ENCODE peak calls at places on chromosomes 4 and X, in six cellular contexts. H is kidney; U is activated T-helper 1 cell treated with anti-CD3 and anti-CD28 coated beads, Interleukin-2, amount 50 U/mL, for 16 hours; O is MCF 10A; Y is SW480; J is GF-D8. Q is an unnamed sample.

GRCh38 chr4:150209140-150209829 is 131.0 kb downstream of the DCLK2 start:
- DNase-seq in U (no peak), H (no peak), Y (peak), J (no peak), O (peak), Q (peak)

GRCh38 chr4:3387154-3387942 is 54.4 kb upstream of the HGFAC start:
- DNase-seq in O (peak), U (no peak), Y (no peak), J (peak), H (peak), Q (no peak)

GRCh38 chr4:112138538-112138937 is 6.7 kb upstream of the FAM241A start:
- DNase-seq in U (no peak), Y (no peak), J (no peak), H (no peak), O (no peak), Q (no peak)

GRCh38 chr4:13944095-13944501 is 316.6 kb upstream of the BOD1L1 start:
- DNase-seq in U (no peak), O (peak), J (no peak), Y (no peak), H (no peak), Q (no peak)

GRCh38 chrX:50881028-50881427 is 29.5 kb upstream of the BMP15 start:
- DNase-seq in J (no peak), Y (no peak), U (no peak), H (no peak), O (peak), Q (no peak)

GRCh38 chrX:64152857-64153256 is 52.7 kb downstream of the AMER1 start:
- DNase-seq in J (no peak), H (no peak), Y (peak), U (no peak), O (no peak), Q (no peak)

GRCh38 chr4:158290912-158291311 is 80.6 kb downstream of the TMEM144 start:
- DNase-seq in Y (no peak), H (no peak), O (no peak), U (no peak), J (no peak), Q (no peak)

GRCh38 chr4:177220376-177220775 is 89.3 kb upstream of the NEIL3 start:
- DNase-seq in O (peak), Y (no peak), H (no peak), U (no peak), J (no peak), Q (no peak)

GRCh38 chr4:143185253-143186107 is 763 bp downstream of the USP38 start:
- DNase-seq in U (peak), O (peak), H (peak), J (no peak), Y (peak), Q (no peak)

GRCh38 chr4:10947898-10948297 is 263.3 kb upstream of the CLNK start:
- DNase-seq in J (no peak), Y (no peak), H (no peak), O (no peak), U (no peak), Q (no peak)

GRCh38 chr4:159283697-159284492 is 181.0 kb downstream of the RAPGEF2 start:
- DNase-seq in Y (no peak), J (no peak), U (no peak), H (no peak), O (peak), Q (no peak)

GRCh38 chr4:8292388-8293107 is 23.0 kb downstream of the HTRA3 start:
- DNase-seq in H (peak), O (no peak), J (no peak), U (no peak), Y (no peak), Q (no peak)

GRCh38 chrX:96182366-96182765 is 502.3 kb upstream of the DIAPH2 start:
- DNase-seq in U (no peak), O (peak), H (no peak), Y (peak), J (no peak), Q (no peak)

GRCh38 chrX:129759576-129760061 is 20.1 kb upstream of the SASH3 start:
- DNase-seq in Y (peak), H (peak), U (no peak), J (peak), O (peak), Q (no peak)

GRCh38 chrX:55264816-55265215 is at the start of gene PAGE3:
- DNase-seq in J (no peak), Y (no peak), O (no peak), H (no peak), U (no peak), Q (no peak)

GRCh38 chr4:5045099-5045498 is 6.2 kb upstream of the STK32B start:
- DNase-seq in H (no peak), Y (no peak), U (no peak), O (no peak), J (peak), Q (no peak)

GRCh38 chr4:41196633-41197332 is 17.6 kb downstream of the APBB2 start:
- DNase-seq in Y (no peak), J (no peak), H (no peak), U (no peak), O (no peak), Q (no peak)

GRCh38 chr4:159229164-159229563 is 126.3 kb downstream of the RAPGEF2 start:
- DNase-seq in O (peak), U (no peak), H (no peak), Y (peak), J (no peak), Q (no peak)

GRCh38 chrX:41245641-41246040 is 88.3 kb upstream of the DDX3X start:
- DNase-seq in J (no peak), O (no peak), H (no peak), U (no peak), Y (no peak), Q (no peak)

GRCh38 chr4:26150948-26151347 is 169.9 kb upstream of the RBPJ start:
- DNase-seq in U (no peak), H (no peak), O (peak), Y (no peak), J (peak), Q (no peak)

GRCh38 chrX:40173662-40174593 is 76.2 kb upstream of the BCOR start:
- DNase-seq in H (no peak), U (no peak), J (peak), O (peak), Y (peak), Q (no peak)

GRCh38 chrX:138748480-138748879 is 37.0 kb upstream of the FGF13 start:
- DNase-seq in H (no peak), J (no peak), U (no peak), Y (peak), O (peak), Q (no peak)

GRCh38 chr4:17232575-17233253 is 279.2 kb downstream of the QDPR start:
- DNase-seq in Y (no peak), H (no peak), J (no peak), O (peak), U (no peak), Q (peak)

GRCh38 chr4:120517966-120518365 is 404.6 kb downstream of the PRDM5 start:
- DNase-seq in J (no peak), O (peak), H (no peak), Y (peak), U (no peak), Q (no peak)

GRCh38 chr4:102312447-102312846 is 32.8 kb downstream of the SLC39A8 start:
- DNase-seq in O (no peak), H (no peak), J (no peak), Y (no peak), U (no peak), Q (no peak)

GRCh38 chr4:52823478-52824092 is 38.5 kb upstream of the RASL11B start:
- DNase-seq in U (no peak), Y (peak), J (no peak), H (no peak), O (peak), Q (no peak)

GRCh38 chrX:8504451-8504850 is 39.8 kb downstream of the VCX3B start:
- DNase-seq in Y (no peak), H (no peak), J (no peak), O (peak), U (no peak), Q (no peak)

GRCh38 chr4:18020145-18020670 is 1.3 kb downstream of the LCORL start:
- DNase-seq in J (no peak), Y (peak), O (peak), U (no peak), H (no peak), Q (no peak)

GRCh38 chr4:37392540-37393255 is 148.2 kb downstream of the NWD2 start:
- DNase-seq in O (peak), Y (no peak), U (no peak), H (peak), J (no peak), Q (peak)

GRCh38 chrX:153662266-153662665 is 11.3 kb downstream of the PNCK start:
- DNase-seq in O (peak), Y (no peak), H (peak), U (peak), J (no peak), Q (no peak)

GRCh38 chrX:53262918-53263394 is 18.4 kb downstream of the IQSEC2 start:
- DNase-seq in O (peak), H (no peak), J (peak), Y (peak), U (no peak), Q (no peak)

GRCh38 chr4:183324619-183325018 is 2.4 kb upstream of the CLDN24 start:
- DNase-seq in U (no peak), Y (no peak), H (no peak), J (no peak), O (no peak), Q (no peak)

GRCh38 chr4:47786958-47787370 is 50.9 kb downstream of the CORIN start:
- DNase-seq in U (no peak), Y (peak), H (no peak), O (no peak), J (no peak), Q (no peak)

GRCh38 chr4:80305466-80305865 is 30.1 kb upstream of the CFAP299 start:
- DNase-seq in U (no peak), J (no peak), Y (no peak), O (no peak), H (no peak), Q (no peak)